ENCODE peak calls at places on chromosomes 12 and 14, in four cellular contexts. F is ecto neural progenitor cell, L is GM12891, G is KBM-7. W is an unnamed sample.

GRCh38 chr12:8081228-8081920 is 700 bp upstream of the NECAP1 start:
- DNase-seq in L (no peak), G (peak), F (no peak), W (no peak)

GRCh38 chr12:109952160-109952858 is 43.9 kb downstream of the GIT2 start:
- DNase-seq in L (no peak), F (no peak), G (no peak), W (no peak)

GRCh38 chr12:47963340-47964040 is at the start of gene TMEM106C:
- DNase-seq in G (peak), F (peak), L (peak), W (peak)

GRCh38 chr12:99620159-99620479 is 27.4 kb upstream of the GARIN6 start:
- DNase-seq in L (no peak), F (no peak), G (no peak), W (no peak)

GRCh38 chr14:75315143-75315542 is 36.5 kb downstream of the FOS start:
- DNase-seq in F (no peak), G (no peak), L (no peak), W (peak)

GRCh38 chr12:22459872-22460490 is 84.4 kb downstream of the C2CD5 start:
- DNase-seq in G (peak), F (no peak), L (peak), W (peak)

GRCh38 chr14:54712371-54712998 is 145.6 kb downstream of the SAMD4A start:
- DNase-seq in F (no peak), L (no peak), G (peak), W (no peak)

GRCh38 chr12:92036771-92037453 is 108.7 kb downstream of the BTG1 start:
- DNase-seq in F (no peak), G (no peak), L (no peak), W (no peak)

GRCh38 chr14:99517643-99518381 is 36.6 kb downstream of the CCNK start:
- DNase-seq in L (no peak), F (no peak), G (no peak), W (no peak)

GRCh38 chr14:60363275-60363674 is 114.3 kb downstream of the PPM1A start:
- DNase-seq in F (no peak), L (no peak), G (no peak), W (no peak)

GRCh38 chr14:91229743-91230200 is 14.7 kb downstream of the GPR68 start:
- DNase-seq in G (peak), L (peak), F (no peak), W (peak)

W was measured in HFFc6.